ENCODE peak calls at places on chromosomes 12 and 14, in ten cellular contexts. X is dorsolateral prefrontal cortex, O is AG04450, R is thoracic aorta, W is progenitor cell of endocrine pancreas, Q is endodermal cell, H is heart right ventricle, V is lower lobe of right lung, I is BE2C, A is neural progenitor cell. U is an unnamed sample.

GRCh38 chr12:122182887-122183587 is at the start of gene LRRC43:
- DNase-seq in H (peak; percentile 34), X (no peak), I (peak; percentile 82), Q (peak; percentile 91), R (no peak), O (no peak), W (peak; percentile 61), A (peak; percentile 79), V (peak; percentile 67), U (peak; percentile 88)

GRCh38 chr14:94484476-94484875 is 8.5 kb upstream of the SERPINA9 start:
- DNase-seq in A (no peak), R (no peak), I (no peak), W (no peak), O (no peak), X (no peak), V (no peak), Q (no peak), H (no peak), U (no peak)

GRCh38 chr12:6166808-6167207 is 33.4 kb upstream of the CD9 start:
- DNase-seq in O (no peak), X (no peak), H (no peak), V (no peak), R (no peak), A (no peak), W (no peak), I (no peak), Q (no peak), U (no peak)

GRCh38 chr12:126069549-126070165 is 1004.4 kb downstream of the AACS start:
- DNase-seq in H (no peak), O (no peak), X (no peak), V (no peak), R (no peak), I (peak; percentile 61), W (peak; percentile 52), Q (peak; percentile 96), A (peak; percentile 85), U (peak; percentile 69)

GRCh38 chr12:130838951-130839769 is at the start of gene STX2:
- DNase-seq in V (peak; percentile 88), I (peak; percentile 93), O (peak; percentile 39), Q (peak; percentile 97), A (peak; percentile 93), W (peak; percentile 83), R (no peak), X (peak; percentile 73), H (peak; percentile 93), U (peak; percentile 93)

GRCh38 chr14:100735271-100735670 is 8.6 kb downstream of the DLK1 start:
- DNase-seq in A (no peak), W (no peak), V (no peak), I (no peak), X (no peak), Q (peak; percentile 17), H (no peak), R (no peak), O (no peak), U (no peak)

GRCh38 chr12:93429448-93429847 is 12.3 kb downstream of the UBE2N start:
- DNase-seq in A (no peak), H (no peak), V (no peak), O (no peak), R (no peak), Q (no peak), X (no peak), I (no peak), W (no peak), U (no peak)

GRCh38 chr14:82091097-82091496 is 557.4 kb upstream of the SEL1L start:
- DNase-seq in H (no peak), O (no peak), X (no peak), I (no peak), R (no peak), Q (no peak), V (no peak), A (no peak), W (no peak), U (no peak)

GRCh38 chr12:24977711-24978110 is 28.8 kb upstream of the BCAT1 start:
- DNase-seq in R (no peak), W (no peak), I (no peak), V (no peak), Q (no peak), O (no peak), H (no peak), X (no peak), A (no peak), U (no peak)

GRCh38 chr12:49328816-49329215 is 5.8 kb downstream of the TROAP start:
- DNase-seq in O (no peak), V (no peak), H (no peak), R (no peak), I (no peak), W (no peak), X (no peak), Q (no peak), A (no peak), U (no peak)

GRCh38 chr12:4353785-4354208 is 25.7 kb downstream of the FGF23 start:
- DNase-seq in V (no peak), W (no peak), A (peak; percentile 36), X (no peak), R (no peak), H (no peak), Q (peak; percentile 78), I (no peak), O (no peak), U (no peak)

GRCh38 chr14:93033983-93034670 is 81.6 kb downstream of the ITPK1 start:
- DNase-seq in H (no peak), Q (peak; percentile 74), A (peak; percentile 54), X (peak; percentile 64), I (peak; percentile 62), R (no peak), W (no peak), O (no peak), V (no peak), U (no peak)

GRCh38 chr12:38385492-38385864 is 68.9 kb downstream of the ALG10B start:
- DNase-seq in O (no peak), R (no peak), H (no peak), X (no peak), V (no peak), I (no peak), A (no peak), Q (no peak), W (no peak), U (no peak)

GRCh38 chr14:77319416-77319815 is 1.3 kb downstream of the POMT2 start:
- DNase-seq in X (no peak), I (no peak), Q (no peak), W (no peak), H (no peak), R (no peak), V (no peak), A (no peak), O (no peak), U (no peak)

GRCh38 chr12:132436791-132437251 is 53.1 kb upstream of the FBRSL1 start:
- DNase-seq in A (no peak), I (no peak), H (no peak), Q (no peak), R (no peak), X (no peak), V (no peak), O (no peak), W (no peak), U (no peak)

GRCh38 chr12:23834076-23834475 is 115.4 kb downstream of the SOX5 start:
- DNase-seq in O (no peak), R (no peak), A (no peak), Q (no peak), X (no peak), I (no peak), V (no peak), W (no peak), H (no peak), U (no peak)

GRCh38 chr14:101586531-101587402 is 25.5 kb downstream of the DIO3 start:
- DNase-seq in W (no peak), O (no peak), Q (peak; percentile 28), X (no peak), H (no peak), I (no peak), A (no peak), R (no peak), V (no peak), U (peak; percentile 0)

DNA sequence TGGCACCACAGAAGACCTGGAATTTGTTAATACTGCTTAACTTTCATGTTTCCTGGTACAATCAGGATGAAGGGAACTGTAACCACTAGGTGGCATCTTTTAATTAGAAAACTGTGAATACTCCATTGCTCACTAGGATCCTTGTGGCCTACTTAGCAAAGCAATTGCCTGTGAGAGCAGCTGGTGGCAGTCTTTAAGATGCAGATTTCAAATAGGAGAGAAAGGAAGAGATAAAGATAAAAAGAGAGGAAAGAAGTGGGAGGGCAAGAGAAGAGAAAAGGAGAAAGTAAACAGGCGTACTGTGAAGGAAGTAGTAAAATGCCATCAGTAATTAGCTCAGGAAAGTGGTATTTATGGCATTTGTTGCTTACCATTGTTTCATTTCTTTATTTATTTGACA is 114.5 kb downstream of the RAD51B start:
- DNase-seq in R (no peak), Q (peak; percentile 75), X (no peak), W (no peak), O (peak; percentile 55), V (no peak), A (peak; percentile 88), H (no peak), I (no peak), U (no peak)
- TF ChIP-seq CTCF in R (peak; percentile 74), Q (peak; percentile 86), X (peak; percentile 67), W (peak; percentile 72), O (peak; percentile 75), V (peak; percentile 78), A (peak; percentile 84), H (peak; percentile 79), I (peak; percentile 61), U (peak; percentile 60)

GRCh38 chr14:103613517-103613916 is 15.5 kb upstream of the KLC1 start:
- DNase-seq in O (no peak), V (no peak), X (no peak), H (no peak), I (peak; percentile 33), A (no peak), W (no peak), Q (no peak), R (no peak), U (no peak)
- TF ChIP-seq CTCF in O (peak; percentile 50), V (no peak), X (no peak), H (no peak), I (peak; percentile 51), A (no peak), W (no peak), Q (no peak), R (no peak), U (no peak)

DNA sequence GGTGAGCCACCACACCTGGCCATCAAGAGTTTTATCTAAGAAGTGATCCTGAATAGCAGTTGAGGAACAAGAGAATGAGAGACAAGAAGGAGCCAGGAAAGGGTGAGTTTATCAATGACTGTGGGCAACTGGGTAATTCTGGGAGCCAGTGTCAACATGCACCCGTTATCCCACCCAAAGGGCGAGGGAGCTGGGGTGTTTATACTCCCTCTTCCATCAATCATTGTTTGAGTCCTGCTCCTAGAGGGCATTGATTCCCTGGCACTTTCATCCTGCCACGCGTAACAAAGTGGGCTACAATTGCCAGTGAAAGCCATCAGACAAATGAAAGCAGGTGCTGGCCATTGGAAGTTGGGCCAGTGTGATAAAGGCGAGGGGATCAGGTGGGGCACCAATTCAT is 136.3 kb downstream of the SUDS3 start:
- DNase-seq in Q (no peak), V (no peak), O (no peak), I (no peak), H (no peak), A (no peak), R (no peak), X (no peak), W (no peak), U (no peak)
- TF ChIP-seq CTCF in Q (no peak), V (no peak), O (no peak), I (no peak), H (no peak), A (no peak), R (no peak), X (no peak), W (no peak), U (no peak)

GRCh38 chr14:32996343-32996742 is 57.7 kb downstream of the NPAS3 start:
- DNase-seq in O (no peak), R (no peak), I (no peak), X (no peak), Q (no peak), W (no peak), A (no peak), V (no peak), H (no peak), U (no peak)

GRCh38 chr14:32998433-32998832 is 59.8 kb downstream of the NPAS3 start:
- DNase-seq in X (no peak), R (no peak), I (no peak), Q (no peak), H (no peak), V (no peak), A (peak; percentile 12), O (no peak), W (no peak), U (no peak)
- TF ChIP-seq CTCF in X (peak; percentile 30), R (peak; percentile 35), I (peak; percentile 56), Q (peak; percentile 72), H (peak; percentile 55), V (peak; percentile 30), A (peak; percentile 37), O (peak; percentile 67), W (peak; percentile 21), U (no peak)